ENCODE peak calls at places on chromosomes 4 and X, in six cellular contexts. N, O, P, W, A and L are unnamed samples.

GRCh38 chr4:52425751-52426326 is 233.3 kb downstream of the USP46 start:
- DNase-seq in N (no peak), O (no peak), P (no peak), W (no peak), A (no peak), L (no peak)

GRCh38 chrX:78658851-78659744 is at the start of gene RTL3:
- DNase-seq in N (no peak), O (no peak), P (no peak), W (peak), A (no peak), L (peak)

GRCh38 chrX:11641368-11641767 is 24.4 kb downstream of the ARHGAP6 start:
- DNase-seq in N (no peak), O (no peak), P (no peak), W (no peak), A (no peak), L (peak)

GRCh38 chr4:41658106-41658505 is 90.4 kb downstream of the PHOX2B start:
- DNase-seq in N (peak), O (no peak), P (no peak), W (no peak), A (no peak), L (no peak)

GRCh38 chrX:41923925-41924693 is 755 bp upstream of the CASK start:
- DNase-seq in N (peak), O (no peak), P (no peak), W (no peak), A (peak), L (peak)

GRCh38 chr4:150583287-150584197 is 1.6 kb downstream of the MAB21L2 start:
- DNase-seq in N (no peak), O (no peak), P (no peak), W (no peak), A (peak), L (no peak)

GRCh38 chr4:76219299-76220055 is 5.9 kb upstream of the SCARB2 start:
- DNase-seq in N (no peak), O (no peak), P (no peak), W (no peak), A (no peak), L (peak)

GRCh38 chr4:54550415-54551171 is 107.2 kb upstream of the KIT start:
- DNase-seq in N (peak), O (no peak), P (no peak), W (no peak), A (no peak), L (peak)

GRCh38 chr4:137065306-137065705 is 467.0 kb downstream of the PCDH18 start:
- DNase-seq in N (no peak), O (no peak), P (no peak), W (peak), A (no peak), L (peak)

GRCh38 chr4:8199594-8200301 is 658 bp downstream of the SH3TC1 start:
- DNase-seq in N (no peak), O (no peak), P (peak), W (no peak), A (no peak), L (no peak)

GRCh38 chr4:40264995-40265909 is 68.4 kb downstream of the RHOH start:
- DNase-seq in N (peak), O (no peak), P (no peak), W (no peak), A (peak), L (no peak)

GRCh38 chr4:28565434-28565833 is 1704.8 kb downstream of the STIM2 start:
- DNase-seq in N (no peak), O (no peak), P (no peak), W (peak), A (no peak), L (peak)

GRCh38 chr4:122855491-122855890 is 28.9 kb downstream of the FGF2 start:
- DNase-seq in N (no peak), O (no peak), P (no peak), W (no peak), A (no peak), L (no peak)

GRCh38 chr4:136713140-136713539 is 819.2 kb downstream of the PCDH18 start:
- DNase-seq in N (no peak), O (no peak), P (no peak), W (peak), A (peak), L (peak)

GRCh38 chr4:10116625-10117423 is at the start of gene WDR1:
- DNase-seq in N (peak), O (peak), P (peak), W (peak), A (peak), L (peak)

GRCh38 chr4:76177709-76178108 is 29.5 kb upstream of the NUP54 start:
- DNase-seq in N (no peak), O (no peak), P (no peak), W (no peak), A (no peak), L (no peak)

GRCh38 chr4:110622841-110623709 is at the start of gene PITX2:
- DNase-seq in N (peak), O (no peak), P (peak), W (peak), A (peak), L (peak)

GRCh38 chr4:143382539-143382938 is 45.9 kb downstream of the GAB1 start:
- DNase-seq in N (no peak), O (no peak), P (no peak), W (no peak), A (peak), L (peak)

GRCh38 chrX:110758781-110759180 is 36.8 kb downstream of the CHRDL1 start:
- DNase-seq in N (no peak), O (no peak), P (no peak), W (no peak), A (no peak), L (no peak)

GRCh38 chr4:8274772-8275241 is 5.3 kb downstream of the HTRA3 start:
- DNase-seq in N (no peak), O (no peak), P (no peak), W (peak), A (peak), L (peak)

GRCh38 chrX:1534321-1535168 is 2.4 kb downstream of the P2RY8 start:
- DNase-seq in N (no peak), O (no peak), P (peak), W (no peak), A (no peak), L (no peak)